ENCODE peak calls at places on chromosomes 5 and 9, in five cellular contexts. G is NT2/D1, C is GM12878, X is H1, J is HepG2. Y is an unnamed sample.
A peak's percentile ranks its signal among the peaks of the same experiment; 100 is the strongest.

GRCh38 chr5:142246-142810 is 49.0 kb upstream of the LRRC14B start:
- DNase-seq in G (no peak), C (no peak), X (no peak), J (no peak), Y (no peak)

GRCh38 chr9:107260437-107261081 is 22.5 kb upstream of the RAD23B start:
- DNase-seq in G (no peak), C (peak; percentile 88), X (no peak), J (peak; percentile 54), Y (no peak)

GRCh38 chr9:129197978-129198736 is 20.1 kb upstream of the IER5L start:
- DNase-seq in G (no peak), C (no peak), X (no peak), J (no peak), Y (no peak)

GRCh38 chr5:9833871-9834270 is 203.7 kb upstream of the TAS2R1 start:
- DNase-seq in G (no peak), C (no peak), X (peak; percentile 54), J (no peak), Y (no peak)

GRCh38 chr5:38601133-38601842 is 44.8 kb upstream of the LIFR start:
- DNase-seq in G (no peak), C (no peak), X (no peak), J (no peak), Y (no peak)

GRCh38 chr9:85716031-85716877 is 25.5 kb downstream of the AGTPBP1 start:
- DNase-seq in G (no peak), C (peak; percentile 48), X (no peak), J (no peak), Y (peak; percentile 15)

GRCh38 chr9:33988219-33988890 is 60.3 kb downstream of the UBAP2 start:
- DNase-seq in G (no peak), C (peak; percentile 62), X (no peak), J (no peak), Y (no peak)

GRCh38 chr9:111559000-111559610 is 34.1 kb downstream of the ZNF483 start:
- DNase-seq in G (no peak), C (no peak), X (peak; percentile 40), J (no peak), Y (no peak)

GRCh38 chr5:68243251-68243650 is 27.7 kb downstream of the PIK3R1 start:
- DNase-seq in G (no peak), C (no peak), X (no peak), J (no peak), Y (no peak)

GRCh38 chr5:95709967-95710650 is 21.0 kb upstream of the RHOBTB3 start:
- DNase-seq in G (no peak), C (no peak), X (peak; percentile 63), J (peak; percentile 44), Y (no peak)

GRCh38 chr5:154395407-154396106 is 50.2 kb upstream of the SAP30L start:
- DNase-seq in G (peak; percentile 44), C (no peak), X (no peak), J (no peak), Y (no peak)

GRCh38 chr9:97577051-97577450 is 56.1 kb downstream of the TSTD2 start:
- DNase-seq in G (no peak), C (no peak), X (no peak), J (no peak), Y (no peak)

GRCh38 chr5:134714537-134714936 is 23.8 kb upstream of the CAMLG start:
- DNase-seq in G (no peak), C (no peak), X (no peak), J (no peak), Y (no peak)

GRCh38 chr5:9423611-9424010 is 122.3 kb downstream of the SEMA5A start:
- DNase-seq in G (no peak), C (no peak), X (no peak), J (no peak), Y (no peak)

GRCh38 chr9:107755267-107755666 is 265.7 kb upstream of the KLF4 start:
- DNase-seq in G (no peak), C (no peak), X (no peak), J (no peak), Y (no peak)

GRCh38 chr9:27528886-27529315 is 713 bp downstream of the MOB3B start:
- DNase-seq in G (peak; percentile 40), C (no peak), X (peak; percentile 74), J (no peak), Y (peak; percentile 50)

GRCh38 chr9:19429590-19429989 is 20.8 kb downstream of the ACER2 start:
- DNase-seq in G (no peak), C (no peak), X (no peak), J (no peak), Y (no peak)

GRCh38 chr5:17316973-17317459 is 99.6 kb downstream of the BASP1 start:
- DNase-seq in G (no peak), C (peak; percentile 82), X (no peak), J (no peak), Y (no peak)
- TF ChIP-seq SUZ12 in G (no peak), C (no peak), X (no peak), J (no peak), Y (no peak)

GRCh38 chr5:124634820-124635323 is 111.6 kb downstream of the ZNF608 start:
- DNase-seq in G (no peak), C (no peak), X (no peak), J (no peak), Y (no peak)

GRCh38 chr5:124631874-124632550 is 114.4 kb downstream of the ZNF608 start:
- DNase-seq in G (peak; percentile 32), C (no peak), X (no peak), J (no peak), Y (no peak)

GRCh38 chr5:124633209-124633608 is 113.2 kb downstream of the ZNF608 start:
- DNase-seq in G (no peak), C (no peak), X (no peak), J (no peak), Y (no peak)

GRCh38 chr5:124630767-124631704 is 115.4 kb downstream of the ZNF608 start:
- DNase-seq in G (no peak), C (no peak), X (no peak), J (no peak), Y (no peak)

DNA sequence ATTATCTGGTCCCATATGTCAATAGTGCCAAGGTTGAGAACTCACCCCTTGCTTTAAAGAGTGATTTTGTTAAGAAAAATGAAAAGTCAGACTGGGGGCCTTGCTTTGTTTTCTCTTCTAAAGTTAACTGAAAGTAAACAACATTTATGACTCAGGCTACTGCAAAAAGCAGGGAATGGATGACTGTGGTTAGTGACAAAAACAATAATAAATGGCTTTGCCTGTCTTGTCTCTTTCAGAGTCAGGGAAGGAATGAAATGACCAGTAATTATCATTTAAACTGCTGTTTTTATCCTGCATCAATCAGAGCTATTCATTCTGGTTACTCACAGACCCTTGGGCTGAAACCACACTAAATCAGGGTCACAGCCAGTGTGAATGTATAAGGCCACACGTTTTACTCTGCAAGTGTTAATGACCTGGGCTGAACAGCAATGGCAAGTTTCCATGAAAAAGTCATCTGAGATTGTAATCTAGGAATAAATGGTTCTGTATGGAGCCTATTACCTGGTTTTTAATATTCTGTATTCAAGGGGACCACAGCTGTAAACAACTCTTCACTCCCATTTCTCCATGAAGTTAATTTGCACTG is 112.1 kb downstream of the ZNF608 start:
- DNase-seq in G (no peak), C (no peak), X (no peak), J (peak; percentile 79), Y (no peak)
- TF ChIP-seq SUZ12 in G (no peak), C (no peak), X (no peak), J (no peak), Y (no peak)

DNA sequence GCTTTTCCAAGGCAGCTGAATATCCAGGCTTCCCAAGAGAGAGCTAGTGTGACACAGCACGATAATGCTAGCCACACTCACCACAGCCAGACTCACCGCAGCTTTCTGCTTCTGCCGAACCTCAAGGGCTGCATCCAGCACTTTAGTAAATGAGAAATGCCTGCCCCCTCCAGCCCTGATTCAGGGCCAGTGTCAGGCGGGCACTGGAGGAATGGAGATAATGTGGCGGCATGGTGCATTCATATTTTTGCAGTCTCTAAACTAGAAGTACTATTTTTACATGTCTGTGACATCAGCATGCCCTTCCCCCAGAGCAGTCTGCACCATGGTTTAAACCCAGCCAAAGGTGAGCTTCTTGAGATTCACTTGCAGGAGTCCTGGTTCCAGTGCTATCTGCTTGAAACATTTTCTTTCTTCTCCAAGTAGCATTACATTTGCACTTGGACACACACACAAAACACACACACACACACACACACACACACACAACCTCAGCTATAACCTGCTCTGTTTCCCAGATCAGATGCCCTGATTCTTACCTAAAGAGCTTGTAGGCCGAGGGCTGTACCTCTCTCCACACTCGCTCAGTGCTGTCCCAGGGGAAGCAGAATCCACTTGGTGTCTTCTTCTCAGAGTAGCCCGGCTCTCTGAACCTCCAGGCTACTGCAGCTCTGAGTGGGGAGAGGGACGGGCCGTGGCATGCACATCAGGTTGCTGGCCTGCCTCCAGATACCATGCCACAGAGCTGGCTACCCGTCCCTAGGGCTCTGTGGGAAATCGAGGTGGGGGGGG is at the start of gene FGF1:
- DNase-seq in G (no peak), C (no peak), X (no peak), J (no peak), Y (no peak)
- TF ChIP-seq SUZ12 in G (no peak), C (no peak), X (no peak), J (no peak), Y (no peak)

GRCh38 chr9:3775968-3776367 is 250.2 kb upstream of the RFX3 start:
- DNase-seq in G (no peak), C (no peak), X (no peak), J (no peak), Y (no peak)
- TF ChIP-seq SUZ12 in G (no peak), C (no peak), X (no peak), J (no peak), Y (no peak)

GRCh38 chr5:21810737-21811316 is 1042.3 kb downstream of the CDH12 start:
- DNase-seq in G (no peak), C (no peak), X (no peak), J (peak; percentile 8), Y (peak; percentile 10)
- TF ChIP-seq SUZ12 in G (no peak), C (no peak), X (no peak), J (no peak), Y (no peak)

DNA sequence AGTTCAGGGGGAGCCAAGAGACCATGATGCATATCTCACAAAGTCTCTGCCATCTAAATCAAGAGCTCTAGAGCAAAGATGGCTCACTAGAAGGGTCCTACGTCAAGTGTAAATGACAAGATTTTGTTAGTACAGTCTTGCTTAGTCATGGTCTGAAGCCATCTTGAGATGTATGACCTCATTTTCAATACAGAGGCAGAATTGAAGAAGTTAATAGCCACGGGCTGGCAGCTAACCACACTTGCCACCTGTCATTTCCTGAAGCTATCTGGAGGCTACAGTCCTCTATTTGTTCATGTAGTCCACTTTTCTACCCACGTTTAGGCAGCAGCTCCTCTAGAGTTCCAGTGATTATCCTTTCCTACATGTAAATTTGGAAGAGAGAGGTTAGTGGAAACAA is 231.7 kb upstream of the CDH12 start:
- DNase-seq in G (no peak), C (no peak), X (no peak), J (no peak), Y (no peak)
- TF ChIP-seq SUZ12 in G (no peak), C (no peak), X (no peak), J (no peak), Y (no peak)

GRCh38 chr9:80866576-80867227 is 822.6 kb downstream of the TLE1 start:
- DNase-seq in G (no peak), C (no peak), X (no peak), J (no peak), Y (no peak)
- TF ChIP-seq SUZ12 in G (no peak), C (no peak), X (no peak), J (no peak), Y (no peak)

GRCh38 chr9:91119679-91120078 is 242.0 kb downstream of the AUH start:
- DNase-seq in G (no peak), C (no peak), X (no peak), J (no peak), Y (no peak)
- TF ChIP-seq SUZ12 in G (no peak), C (no peak), X (no peak), J (no peak), Y (no peak)

GRCh38 chr5:98248949-98249348 is 524.5 kb upstream of the RGMB start:
- DNase-seq in G (no peak), C (no peak), X (no peak), J (no peak), Y (no peak)
- TF ChIP-seq SUZ12 in G (no peak), C (no peak), X (no peak), J (no peak), Y (no peak)